ENCODE peak calls at places on chromosomes 2 and 18, in eight cellular contexts. T is activated T-cell treated with anti-CD3 and anti-CD28 coated beads for 24 hours, U is lower leg skin, H is HT1080, S is iris pigment epithelial cell, X is left ventricle myocardium inferior, Y is spleen, R is T-helper 9 cell. K is an unnamed sample.

GRCh38 chr18:68764016-68764415 is 33.9 kb upstream of the CCDC102B start:
- DNase-seq in Y (no peak), R (no peak), U (no peak), S (peak), X (no peak), T (no peak), H (no peak), K (peak)

GRCh38 chr18:60019463-60019840 is 119.7 kb downstream of the PMAIP1 start:
- DNase-seq in H (peak), U (no peak), Y (no peak), X (no peak), R (no peak), T (no peak), S (peak), K (peak)

GRCh38 chr18:32042337-32042736 is 23.7 kb downstream of the RNF125 start:
- DNase-seq in X (no peak), U (no peak), T (no peak), R (no peak), H (no peak), Y (no peak), S (no peak), K (no peak)

GRCh38 chr18:11808001-11808855 is 43.0 kb upstream of the CHMP1B start:
- DNase-seq in H (peak), T (no peak), X (no peak), R (no peak), U (no peak), S (peak), Y (no peak), K (peak)

GRCh38 chr2:37713258-37713700 is 41.8 kb upstream of the CDC42EP3 start:
- DNase-seq in T (peak), S (peak), Y (no peak), H (peak), X (no peak), U (no peak), R (no peak), K (peak)

GRCh38 chr18:4870177-4870773 is 326.8 kb downstream of the AKAIN1 start:
- DNase-seq in S (no peak), T (no peak), R (no peak), X (no peak), U (no peak), Y (no peak), H (peak), K (no peak)

GRCh38 chr2:218323526-218324472 is 31.5 kb upstream of the TMBIM1 start:
- DNase-seq in S (peak), H (peak), T (no peak), X (peak), Y (no peak), R (no peak), U (peak), K (peak)

GRCh38 chr2:62415019-62415431 is 91.0 kb downstream of the TMEM17 start:
- DNase-seq in R (no peak), Y (no peak), H (no peak), T (no peak), S (no peak), X (no peak), U (no peak), K (no peak)

GRCh38 chr18:45666006-45666405 is 50.7 kb downstream of the SLC14A2 start:
- DNase-seq in S (no peak), R (no peak), U (no peak), X (no peak), Y (no peak), H (no peak), T (no peak), K (no peak)

GRCh38 chr18:4125246-4125938 is 329.7 kb downstream of the DLGAP1 start:
- DNase-seq in T (no peak), Y (no peak), R (no peak), U (no peak), X (peak), S (no peak), H (no peak), K (no peak)

GRCh38 chr2:104872034-104872865 is 18.3 kb downstream of the POU3F3 start:
- DNase-seq in X (no peak), R (no peak), S (peak), H (no peak), U (no peak), Y (peak), T (no peak), K (no peak)

GRCh38 chr2:222738759-222739292 is 67.4 kb downstream of the MOGAT1 start:
- DNase-seq in S (no peak), T (no peak), R (no peak), H (no peak), X (no peak), U (no peak), Y (no peak), K (no peak)

GRCh38 chr2:96330407-96330806 is 5.2 kb upstream of the NCAPH start:
- DNase-seq in T (no peak), Y (no peak), H (peak), R (no peak), U (no peak), S (peak), X (no peak), K (peak)

GRCh38 chr2:219658447-219658846 is 31.0 kb downstream of the SLC4A3 start:
- DNase-seq in T (no peak), S (peak), U (no peak), Y (no peak), H (no peak), X (no peak), R (no peak), K (peak)

GRCh38 chr2:242075683-242076082 is 206.2 kb downstream of the RTP5 start:
- DNase-seq in S (no peak), Y (no peak), H (no peak), R (no peak), T (no peak), X (no peak), U (no peak), K (no peak)